ENCODE peak calls at places on chromosomes 6 and 20, in five cellular contexts. Z is cardiac muscle cell; G is activated naive CD4-positive, alpha-beta T cell treated with anti-CD3 and anti-CD28 coated beads, Interleukin-2, amount 50 U/mL, for 72 hours; Q is right cardiac atrium; C is ELF-1. K is an unnamed sample.

GRCh38 chr20:23697947-23698346 is 9.1 kb upstream of the CST4 start:
- DNase-seq in Z (no peak), G (no peak), Q (no peak), C (no peak), K (no peak)

GRCh38 chr20:58675146-58675584 is 17.4 kb upstream of the NPEPL1 start:
- DNase-seq in Z (no peak), G (no peak), Q (no peak), C (no peak), K (no peak)

GRCh38 chr6:133613231-133613630 is 275.7 kb upstream of the TCF21 start:
- DNase-seq in Z (no peak), G (no peak), Q (no peak), C (no peak), K (no peak)

GRCh38 chr6:168129292-168130167 is 50.5 kb upstream of the FRMD1 start:
- DNase-seq in Z (no peak), G (no peak), Q (no peak), C (peak; percentile 6), K (peak; percentile 38)

GRCh38 chr20:11982289-11982957 is 64.7 kb downstream of the BTBD3 start:
- DNase-seq in Z (no peak), G (no peak), Q (no peak), C (no peak), K (no peak)

GRCh38 chr6:152635949-152636674 is 1.1 kb downstream of the SYNE1 start:
- DNase-seq in Z (peak; percentile 53), G (no peak), Q (peak; percentile 72), C (peak; percentile 64), K (peak; percentile 25)

GRCh38 chr6:167559675-167560479 is 235.0 kb downstream of the TTLL2 start:
- DNase-seq in Z (no peak), G (no peak), Q (no peak), C (no peak), K (no peak)

GRCh38 chr6:13760948-13761347 is 49.3 kb upstream of the RANBP9 start:
- DNase-seq in Z (peak; percentile 87), G (no peak), Q (no peak), C (no peak), K (no peak)

GRCh38 chr6:74936886-74937285 is 269.0 kb downstream of the COL12A1 start:
- DNase-seq in Z (peak; percentile 19), G (no peak), Q (no peak), C (no peak), K (no peak)

K was measured in iPS-NIHi11.